ENCODE peak calls at places on chromosomes 6 and 20, in ten cellular contexts. One of them, this sample, is unnamed.

GRCh38 chr6:170069611-170070010 is 221.3 kb downstream of the DLL1 start:
- DNase-seq in ovary: no peak
- DNase-seq in A549: no peak
- DNase-seq in hepatocyte: no peak
- DNase-seq in suprapubic skin: no peak
- DNase-seq in CD4-positive, alpha-beta T cell: no peak
- DNase-seq in astrocyte: no peak
- DNase-seq in stomach: no peak
- DNase-seq in GM06990: no peak
- DNase-seq in spleen: no peak
- DNase-seq in this sample: no peak

GRCh38 chr6:168086616-168087015 is 7.6 kb upstream of the FRMD1 start:
- DNase-seq in ovary: no peak
- DNase-seq in A549: no peak
- DNase-seq in hepatocyte: no peak
- DNase-seq in suprapubic skin: no peak
- DNase-seq in CD4-positive, alpha-beta T cell: no peak
- DNase-seq in astrocyte: no peak
- DNase-seq in stomach: no peak
- DNase-seq in GM06990: no peak
- DNase-seq in spleen: no peak
- DNase-seq in this sample: no peak

GRCh38 chr6:1201547-1202200 is 110.2 kb upstream of the FOXQ1 start:
- DNase-seq in ovary: no peak
- DNase-seq in A549: no peak
- DNase-seq in hepatocyte: no peak
- DNase-seq in suprapubic skin: no peak
- DNase-seq in CD4-positive, alpha-beta T cell: no peak
- DNase-seq in astrocyte: no peak
- DNase-seq in stomach: no peak
- DNase-seq in GM06990: no peak
- DNase-seq in spleen: no peak
- DNase-seq in this sample: no peak

GRCh38 chr6:128757961-128758360 is 125.0 kb upstream of the LAMA2 start:
- DNase-seq in ovary: no peak
- DNase-seq in A549: no peak
- DNase-seq in hepatocyte: no peak
- DNase-seq in suprapubic skin: no peak
- DNase-seq in CD4-positive, alpha-beta T cell: no peak
- DNase-seq in astrocyte: peak
- DNase-seq in stomach: no peak
- DNase-seq in GM06990: no peak
- DNase-seq in spleen: no peak
- DNase-seq in this sample: no peak

GRCh38 chr6:23713211-23713610 is 412.8 kb upstream of the NRSN1 start:
- DNase-seq in ovary: no peak
- DNase-seq in A549: no peak
- DNase-seq in hepatocyte: no peak
- DNase-seq in suprapubic skin: no peak
- DNase-seq in CD4-positive, alpha-beta T cell: no peak
- DNase-seq in astrocyte: no peak
- DNase-seq in stomach: no peak
- DNase-seq in GM06990: no peak
- DNase-seq in spleen: no peak
- DNase-seq in this sample: no peak

GRCh38 chr6:150403458-150404245 is 34.8 kb downstream of the IYD start:
- DNase-seq in ovary: no peak
- DNase-seq in A549: no peak
- DNase-seq in hepatocyte: peak
- DNase-seq in suprapubic skin: no peak
- DNase-seq in CD4-positive, alpha-beta T cell: no peak
- DNase-seq in astrocyte: peak
- DNase-seq in stomach: no peak
- DNase-seq in GM06990: no peak
- DNase-seq in spleen: no peak
- DNase-seq in this sample: no peak

GRCh38 chr20:31819083-31819784 is at the start of gene MYLK2:
- DNase-seq in ovary: no peak
- DNase-seq in A549: no peak
- DNase-seq in hepatocyte: no peak
- DNase-seq in suprapubic skin: no peak
- DNase-seq in CD4-positive, alpha-beta T cell: no peak
- DNase-seq in astrocyte: no peak
- DNase-seq in stomach: no peak
- DNase-seq in GM06990: no peak
- DNase-seq in spleen: no peak
- DNase-seq in this sample: no peak

GRCh38 chr20:9214676-9215075 is 145.8 kb downstream of the PLCB4 start:
- DNase-seq in ovary: no peak
- DNase-seq in A549: no peak
- DNase-seq in hepatocyte: peak
- DNase-seq in suprapubic skin: no peak
- DNase-seq in CD4-positive, alpha-beta T cell: no peak
- DNase-seq in astrocyte: peak
- DNase-seq in stomach: no peak
- DNase-seq in GM06990: no peak
- DNase-seq in spleen: no peak
- DNase-seq in this sample: no peak

GRCh38 chr6:161393839-161394364 is 120.0 kb upstream of the AGPAT4 start:
- DNase-seq in ovary: no peak
- DNase-seq in A549: peak
- DNase-seq in hepatocyte: peak
- DNase-seq in suprapubic skin: no peak
- DNase-seq in CD4-positive, alpha-beta T cell: peak
- DNase-seq in astrocyte: peak
- DNase-seq in stomach: no peak
- DNase-seq in GM06990: peak
- DNase-seq in spleen: no peak
- DNase-seq in this sample: peak

GRCh38 chr6:36054415-36054814 is 26.8 kb downstream of the MAPK14 start:
- DNase-seq in ovary: no peak
- DNase-seq in A549: no peak
- DNase-seq in hepatocyte: no peak
- DNase-seq in suprapubic skin: no peak
- DNase-seq in CD4-positive, alpha-beta T cell: no peak
- DNase-seq in astrocyte: no peak
- DNase-seq in stomach: no peak
- DNase-seq in GM06990: no peak
- DNase-seq in spleen: no peak
- DNase-seq in this sample: no peak

GRCh38 chr20:10961651-10962288 is 288.0 kb upstream of the JAG1 start:
- DNase-seq in ovary: no peak
- DNase-seq in A549: no peak
- DNase-seq in hepatocyte: no peak
- DNase-seq in suprapubic skin: no peak
- DNase-seq in CD4-positive, alpha-beta T cell: no peak
- DNase-seq in astrocyte: no peak
- DNase-seq in stomach: no peak
- DNase-seq in GM06990: no peak
- DNase-seq in spleen: no peak
- DNase-seq in this sample: no peak

GRCh38 chr6:25359191-25359861 is 80.2 kb downstream of the CARMIL1 start:
- DNase-seq in ovary: no peak
- DNase-seq in A549: no peak
- DNase-seq in hepatocyte: no peak
- DNase-seq in suprapubic skin: no peak
- DNase-seq in CD4-positive, alpha-beta T cell: no peak
- DNase-seq in astrocyte: peak
- DNase-seq in stomach: no peak
- DNase-seq in GM06990: no peak
- DNase-seq in spleen: no peak
- DNase-seq in this sample: no peak

GRCh38 chr20:52152921-52153320 is 38.7 kb downstream of the ZFP64 start:
- DNase-seq in ovary: no peak
- DNase-seq in A549: no peak
- DNase-seq in hepatocyte: no peak
- DNase-seq in suprapubic skin: no peak
- DNase-seq in CD4-positive, alpha-beta T cell: no peak
- DNase-seq in astrocyte: no peak
- DNase-seq in stomach: no peak
- DNase-seq in GM06990: no peak
- DNase-seq in spleen: no peak
- DNase-seq in this sample: no peak

GRCh38 chr20:10922941-10923340 is 249.1 kb upstream of the JAG1 start:
- DNase-seq in ovary: no peak
- DNase-seq in A549: no peak
- DNase-seq in hepatocyte: peak
- DNase-seq in suprapubic skin: no peak
- DNase-seq in CD4-positive, alpha-beta T cell: no peak
- DNase-seq in astrocyte: peak
- DNase-seq in stomach: no peak
- DNase-seq in GM06990: no peak
- DNase-seq in spleen: no peak
- DNase-seq in this sample: no peak

GRCh38 chr6:110878751-110879539 is 4.4 kb downstream of the AMD1 start:
- DNase-seq in ovary: no peak
- DNase-seq in A549: peak
- DNase-seq in hepatocyte: peak
- DNase-seq in suprapubic skin: no peak
- DNase-seq in CD4-positive, alpha-beta T cell: no peak
- DNase-seq in astrocyte: no peak
- DNase-seq in stomach: no peak
- DNase-seq in GM06990: no peak
- DNase-seq in spleen: no peak
- DNase-seq in this sample: no peak

GRCh38 chr20:34473262-34473883 is 42.8 kb upstream of the DYNLRB1 start:
- DNase-seq in ovary: peak
- DNase-seq in A549: peak
- DNase-seq in hepatocyte: peak
- DNase-seq in suprapubic skin: peak
- DNase-seq in CD4-positive, alpha-beta T cell: no peak
- DNase-seq in astrocyte: peak
- DNase-seq in stomach: no peak
- DNase-seq in GM06990: peak
- DNase-seq in spleen: no peak
- DNase-seq in this sample: peak

GRCh38 chr6:5851261-5851757 is 155.4 kb downstream of the NRN1 start:
- DNase-seq in ovary: no peak
- DNase-seq in A549: peak
- DNase-seq in hepatocyte: peak
- DNase-seq in suprapubic skin: no peak
- DNase-seq in CD4-positive, alpha-beta T cell: peak
- DNase-seq in astrocyte: peak
- DNase-seq in stomach: peak
- DNase-seq in GM06990: peak
- DNase-seq in spleen: peak
- DNase-seq in this sample: peak

GRCh38 chr6:170471458-170471857 is 81.6 kb downstream of the PSMB1 start:
- DNase-seq in ovary: no peak
- DNase-seq in A549: no peak
- DNase-seq in hepatocyte: no peak
- DNase-seq in suprapubic skin: no peak
- DNase-seq in CD4-positive, alpha-beta T cell: no peak
- DNase-seq in astrocyte: no peak
- DNase-seq in stomach: no peak
- DNase-seq in GM06990: no peak
- DNase-seq in spleen: no peak
- DNase-seq in this sample: no peak

GRCh38 chr6:38483526-38483925 is 156.2 kb downstream of the BTBD9 start:
- DNase-seq in ovary: no peak
- DNase-seq in A549: no peak
- DNase-seq in hepatocyte: no peak
- DNase-seq in suprapubic skin: no peak
- DNase-seq in CD4-positive, alpha-beta T cell: no peak
- DNase-seq in astrocyte: no peak
- DNase-seq in stomach: no peak
- DNase-seq in GM06990: peak
- DNase-seq in spleen: no peak
- DNase-seq in this sample: peak

GRCh38 chr6:38476141-38476540 is 163.6 kb downstream of the BTBD9 start:
- DNase-seq in ovary: no peak
- DNase-seq in A549: no peak
- DNase-seq in hepatocyte: no peak
- DNase-seq in suprapubic skin: no peak
- DNase-seq in CD4-positive, alpha-beta T cell: no peak
- DNase-seq in astrocyte: no peak
- DNase-seq in stomach: no peak
- DNase-seq in GM06990: no peak
- DNase-seq in spleen: no peak
- DNase-seq in this sample: no peak

GRCh38 chr6:38482466-38482865 is 157.3 kb downstream of the BTBD9 start:
- DNase-seq in ovary: no peak
- DNase-seq in A549: no peak
- DNase-seq in hepatocyte: no peak
- DNase-seq in suprapubic skin: no peak
- DNase-seq in CD4-positive, alpha-beta T cell: no peak
- DNase-seq in astrocyte: peak
- DNase-seq in stomach: no peak
- DNase-seq in GM06990: no peak
- DNase-seq in spleen: no peak
- DNase-seq in this sample: no peak

GRCh38 chr6:38477680-38478260 is 162.0 kb downstream of the BTBD9 start:
- DNase-seq in ovary: no peak
- DNase-seq in A549: no peak
- DNase-seq in hepatocyte: no peak
- DNase-seq in suprapubic skin: no peak
- DNase-seq in CD4-positive, alpha-beta T cell: no peak
- DNase-seq in astrocyte: no peak
- DNase-seq in stomach: no peak
- DNase-seq in GM06990: no peak
- DNase-seq in spleen: no peak
- DNase-seq in this sample: no peak
- TF ChIP-seq CTCF in ovary: no peak
- TF ChIP-seq CTCF in A549: no peak
- TF ChIP-seq CTCF in hepatocyte: no peak
- TF ChIP-seq CTCF in suprapubic skin: no peak
- TF ChIP-seq CTCF in CD4-positive, alpha-beta T cell: no peak
- TF ChIP-seq CTCF in astrocyte: no peak
- TF ChIP-seq CTCF in stomach: no peak
- TF ChIP-seq CTCF in GM06990: no peak
- TF ChIP-seq CTCF in spleen: no peak
- TF ChIP-seq CTCF in this sample: no peak

GRCh38 chr6:85372188-85372914 is 77.5 kb upstream of the NT5E start:
- DNase-seq in ovary: no peak
- DNase-seq in A549: no peak
- DNase-seq in hepatocyte: no peak
- DNase-seq in suprapubic skin: no peak
- DNase-seq in CD4-positive, alpha-beta T cell: no peak
- DNase-seq in astrocyte: no peak
- DNase-seq in stomach: no peak
- DNase-seq in GM06990: no peak
- DNase-seq in spleen: no peak
- DNase-seq in this sample: peak
- TF ChIP-seq CTCF in ovary: peak
- TF ChIP-seq CTCF in A549: no peak
- TF ChIP-seq CTCF in hepatocyte: no peak
- TF ChIP-seq CTCF in suprapubic skin: no peak
- TF ChIP-seq CTCF in CD4-positive, alpha-beta T cell: no peak
- TF ChIP-seq CTCF in astrocyte: no peak
- TF ChIP-seq CTCF in stomach: peak
- TF ChIP-seq CTCF in GM06990: peak
- TF ChIP-seq CTCF in spleen: no peak
- TF ChIP-seq CTCF in this sample: peak

GRCh38 chr20:18176318-18176785 is 38.7 kb downstream of the KAT14 start:
- DNase-seq in ovary: no peak
- DNase-seq in A549: no peak
- DNase-seq in hepatocyte: no peak
- DNase-seq in suprapubic skin: no peak
- DNase-seq in CD4-positive, alpha-beta T cell: no peak
- DNase-seq in astrocyte: no peak
- DNase-seq in stomach: no peak
- DNase-seq in GM06990: no peak
- DNase-seq in spleen: no peak
- DNase-seq in this sample: no peak
- TF ChIP-seq CTCF in ovary: no peak
- TF ChIP-seq CTCF in A549: no peak
- TF ChIP-seq CTCF in hepatocyte: no peak
- TF ChIP-seq CTCF in suprapubic skin: no peak
- TF ChIP-seq CTCF in CD4-positive, alpha-beta T cell: no peak
- TF ChIP-seq CTCF in astrocyte: no peak
- TF ChIP-seq CTCF in stomach: no peak
- TF ChIP-seq CTCF in GM06990: no peak
- TF ChIP-seq CTCF in spleen: no peak
- TF ChIP-seq CTCF in this sample: no peak

GRCh38 chr6:11044712-11045167 is 635 bp upstream of the ELOVL2 start:
- DNase-seq in ovary: no peak
- DNase-seq in A549: no peak
- DNase-seq in hepatocyte: no peak
- DNase-seq in suprapubic skin: no peak
- DNase-seq in CD4-positive, alpha-beta T cell: no peak
- DNase-seq in astrocyte: no peak
- DNase-seq in stomach: no peak
- DNase-seq in GM06990: no peak
- DNase-seq in spleen: no peak
- DNase-seq in this sample: no peak
- TF ChIP-seq CTCF in ovary: no peak
- TF ChIP-seq CTCF in A549: peak
- TF ChIP-seq CTCF in hepatocyte: no peak
- TF ChIP-seq CTCF in suprapubic skin: no peak
- TF ChIP-seq CTCF in CD4-positive, alpha-beta T cell: no peak
- TF ChIP-seq CTCF in astrocyte: no peak
- TF ChIP-seq CTCF in stomach: no peak
- TF ChIP-seq CTCF in GM06990: no peak
- TF ChIP-seq CTCF in spleen: no peak
- TF ChIP-seq CTCF in this sample: no peak